ENCODE peak calls at places on chromosomes 16 and 17, in four cellular contexts. Y, D, L and R are unnamed samples.

GRCh38 chr16:732936-733335 is 6.0 kb downstream of the HAGHL start:
- DNase-seq in Y (no peak), D (no peak), L (no peak), R (no peak)

GRCh38 chr17:76145231-76146052 is 4.4 kb upstream of the FOXJ1 start:
- DNase-seq in Y (no peak), D (peak; percentile 50), L (peak; percentile 78), R (no peak)

GRCh38 chr16:4940719-4941118 is 3.8 kb upstream of the PPL start:
- DNase-seq in Y (no peak), D (no peak), L (no peak), R (no peak)

GRCh38 chr17:33272438-33272837 is 20.7 kb downstream of the ASIC2 start:
- DNase-seq in Y (no peak), D (no peak), L (no peak), R (no peak)

GRCh38 chr16:69150146-69150865 is 17.9 kb downstream of the UTP4 start:
- DNase-seq in Y (peak; percentile 54), D (no peak), L (peak; percentile 46), R (peak; percentile 48)

GRCh38 chr16:75351183-75351582 is 82.1 kb downstream of the CFDP1 start:
- DNase-seq in Y (no peak), D (no peak), L (no peak), R (no peak)

GRCh38 chr16:49181812-49182211 is 99.8 kb downstream of the CBLN1 start:
- DNase-seq in Y (no peak), D (no peak), L (no peak), R (no peak)

GRCh38 chr17:61188081-61188480 is 211.6 kb upstream of the TBX2 start:
- DNase-seq in Y (no peak), D (no peak), L (no peak), R (no peak)

GRCh38 chr17:72666519-72666874 is 426.0 kb downstream of the SLC39A11 start:
- DNase-seq in Y (no peak), D (no peak), L (no peak), R (no peak)

GRCh38 chr16:88356124-88356726 is 26.5 kb upstream of the ZNF469 start:
- DNase-seq in Y (no peak), D (peak; percentile 43), L (no peak), R (no peak)

GRCh38 chr16:4991754-4992153 is 33.6 kb downstream of the SEC14L5 start:
- DNase-seq in Y (no peak), D (no peak), L (no peak), R (no peak)

GRCh38 chr17:78442648-78443128 is 64.2 kb downstream of the PGS1 start:
- DNase-seq in Y (peak; percentile 69), D (peak; percentile 80), L (no peak), R (peak; percentile 82)

GRCh38 chr16:29007865-29008593 is 23.2 kb downstream of the LAT start:
- DNase-seq in Y (no peak), D (no peak), L (peak; percentile 52), R (no peak)

GRCh38 chr16:87470332-87470731 is 22.5 kb downstream of the ZCCHC14 start:
- DNase-seq in Y (no peak), D (no peak), L (no peak), R (no peak)

GRCh38 chr16:85526132-85526731 is 86.9 kb upstream of the GSE1 start:
- DNase-seq in Y (no peak), D (no peak), L (no peak), R (no peak)

GRCh38 chr16:73067671-73068545 is 20.0 kb upstream of the ZFHX3 start:
- DNase-seq in Y (no peak), D (no peak), L (no peak), R (no peak)

GRCh38 chr17:54944796-54945195 is 23.7 kb downstream of the COX11 start:
- DNase-seq in Y (no peak), D (no peak), L (no peak), R (no peak)

GRCh38 chr16:31078597-31079341 is 4.5 kb downstream of the ZNF646 start:
- DNase-seq in Y (no peak), D (no peak), L (no peak), R (no peak)
- H3K36me3 ChIP-seq in Y (peaks cover 78% of the 10 kb centered on the region), D (peaks cover 69% of the 10 kb centered on the region), L (no peaks in the 10 kb centered on the region), R (peaks cover 51% of the 10 kb centered on the region)

DNA sequence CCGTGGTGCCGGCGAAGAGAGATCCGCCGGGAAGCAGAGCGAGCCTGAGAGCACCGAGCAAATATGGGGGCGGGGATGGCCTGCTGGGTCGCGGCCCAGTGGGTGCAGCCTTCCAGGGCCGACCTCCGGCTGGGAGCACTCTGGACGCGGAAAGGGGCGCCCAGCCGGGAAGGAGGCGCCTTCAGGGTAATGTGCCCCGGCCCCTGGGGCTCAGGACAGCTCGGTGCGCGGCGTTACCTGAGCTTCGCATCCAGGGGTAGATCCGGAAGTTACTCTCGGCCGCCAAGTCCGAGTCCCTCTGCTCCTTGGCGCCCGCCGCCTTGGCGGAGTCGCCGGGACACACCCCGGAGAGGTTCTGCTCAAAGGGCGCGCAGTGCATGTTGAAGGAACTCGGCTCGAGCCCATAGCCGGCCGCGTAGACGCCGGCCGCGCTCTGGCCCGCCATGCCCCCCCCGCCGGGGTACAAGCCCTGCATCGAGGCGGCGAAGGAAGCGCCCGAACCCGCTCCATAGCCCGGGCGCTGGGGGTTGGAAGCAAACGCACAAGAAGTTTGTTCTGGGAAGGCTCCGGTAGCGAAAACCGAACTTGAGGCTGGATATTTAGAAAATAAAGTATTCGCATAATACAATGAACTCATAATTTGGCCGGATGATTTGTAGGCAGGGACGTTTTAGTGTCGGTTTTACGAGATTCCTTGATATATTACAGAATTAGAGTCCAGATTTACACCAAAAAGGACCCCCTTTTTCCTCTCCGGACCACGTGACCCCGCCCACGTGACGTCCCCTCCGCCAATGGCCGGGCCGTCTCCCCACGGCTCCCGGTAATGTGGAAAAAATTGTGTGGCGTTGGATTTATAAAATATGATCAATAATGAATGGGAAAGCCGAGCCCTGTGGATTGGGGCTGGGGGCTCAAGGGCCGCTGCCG is at the start of gene HOXB7:
- DNase-seq in Y (peak; percentile 54), D (no peak), L (peak; percentile 82), R (peak; percentile 80)
- H3K4me1 ChIP-seq in Y (peaks cover 48% of the 10 kb centered on the region), D (peaks cover 45% of the 10 kb centered on the region), L (peaks cover 36% of the 10 kb centered on the region), R (peaks cover 3% of the 10 kb centered on the region)

DNA sequence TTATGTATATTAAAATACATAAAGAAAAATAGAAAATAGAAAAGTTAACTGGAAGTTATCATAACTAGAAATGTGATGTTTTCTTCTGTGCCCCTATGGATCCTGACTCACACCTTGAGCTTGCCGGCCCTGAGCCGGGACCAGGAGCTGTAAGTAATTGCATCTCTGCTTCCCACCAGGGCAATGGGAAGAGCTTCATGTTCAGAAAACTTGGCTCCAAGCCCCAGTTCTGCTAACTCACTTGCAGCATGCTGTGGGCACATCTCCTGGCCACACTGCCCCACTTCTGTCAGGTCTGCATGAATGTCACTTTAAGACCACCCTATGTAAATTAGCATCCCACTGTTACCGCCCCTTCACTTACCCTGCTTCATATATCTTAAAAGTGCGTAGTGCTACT is 37.2 kb downstream of the GNAO1 start:
- DNase-seq in Y (no peak), D (no peak), L (no peak), R (no peak)
- H3K36me3 ChIP-seq in Y (no peaks in the 10 kb centered on the region), D (no peaks in the 10 kb centered on the region), L (no peaks in the 10 kb centered on the region), R (no peaks in the 10 kb centered on the region)

GRCh38 chr16:82185012-82185411 is 15.0 kb upstream of the MPHOSPH6 start:
- DNase-seq in Y (no peak), D (no peak), L (no peak), R (no peak)
- H3K4me1 ChIP-seq in Y (no peaks in the 10 kb centered on the region), D (peaks cover 22% of the 10 kb centered on the region), L (no peaks in the 10 kb centered on the region), R (no peaks in the 10 kb centered on the region)

DNA sequence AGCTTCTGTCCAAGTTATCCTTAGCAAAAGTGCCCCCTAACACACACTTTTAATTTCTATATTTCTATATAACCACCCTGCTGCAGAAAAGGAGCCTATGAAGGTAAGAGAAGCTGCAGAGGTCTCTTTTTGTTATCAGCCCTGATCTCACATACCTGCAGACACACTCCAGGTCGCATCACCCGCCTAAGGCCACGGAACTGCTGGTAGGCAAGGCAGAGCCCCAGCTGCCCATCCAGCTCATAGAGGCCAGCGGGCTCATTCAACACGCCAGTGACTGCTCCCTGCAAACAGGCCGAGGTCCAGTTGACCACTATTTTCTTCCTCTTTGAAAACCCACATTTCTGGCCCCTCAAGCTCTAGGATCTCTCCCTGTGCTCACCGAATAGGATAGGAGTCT is 12.2 kb downstream of the CTC1 start:
- DNase-seq in Y (no peak), D (no peak), L (no peak), R (no peak)
- H3K36me3 ChIP-seq in Y (peaks cover 100% of the 10 kb centered on the region), D (peaks cover 100% of the 10 kb centered on the region), L (no peaks in the 10 kb centered on the region), R (peaks cover 85% of the 10 kb centered on the region)